ENCODE peak calls at places on chromosomes 1 and 21, in eight cellular contexts. One of them, this sample, is unnamed. For H3K4me1, the result is how much of the 10 kb centered on the place peaks cover.

GRCh38 chr1:167454929-167455785 is 63.2 kb downstream of the CD247 start:
- DNase-seq in SJCRH30: peak
- DNase-seq in left ventricle myocardium inferior: peak
- DNase-seq in lung: peak
- DNase-seq in GM23248: peak
- DNase-seq in A549: peak
- DNase-seq in pancreas: peak
- DNase-seq in upper lobe of right lung: peak
- DNase-seq in this sample: peak

GRCh38 chr1:241950390-241950789 is 7.2 kb upstream of the BECN2 start:
- DNase-seq in SJCRH30: peak
- DNase-seq in left ventricle myocardium inferior: no peak
- DNase-seq in lung: no peak
- DNase-seq in GM23248: peak
- DNase-seq in A549: no peak
- DNase-seq in pancreas: no peak
- DNase-seq in upper lobe of right lung: no peak
- DNase-seq in this sample: no peak

GRCh38 chr1:39204441-39205081 is at the start of gene MACF1:
- DNase-seq in SJCRH30: peak
- DNase-seq in left ventricle myocardium inferior: peak
- DNase-seq in lung: peak
- DNase-seq in GM23248: peak
- DNase-seq in A549: peak
- DNase-seq in pancreas: no peak
- DNase-seq in upper lobe of right lung: no peak
- DNase-seq in this sample: no peak

GRCh38 chr1:239930646-239931262 is 160.9 kb upstream of the FMN2 start:
- DNase-seq in SJCRH30: no peak
- DNase-seq in left ventricle myocardium inferior: no peak
- DNase-seq in lung: no peak
- DNase-seq in GM23248: no peak
- DNase-seq in A549: no peak
- DNase-seq in pancreas: no peak
- DNase-seq in upper lobe of right lung: no peak
- DNase-seq in this sample: no peak

GRCh38 chr1:206000641-206001339 is 2.4 kb downstream of the RAB7B start:
- DNase-seq in SJCRH30: no peak
- DNase-seq in left ventricle myocardium inferior: no peak
- DNase-seq in lung: no peak
- DNase-seq in GM23248: peak
- DNase-seq in A549: no peak
- DNase-seq in pancreas: no peak
- DNase-seq in upper lobe of right lung: no peak
- DNase-seq in this sample: no peak

GRCh38 chr1:227776277-227776676 is 39.2 kb upstream of the PRSS38 start:
- DNase-seq in SJCRH30: peak
- DNase-seq in left ventricle myocardium inferior: no peak
- DNase-seq in lung: no peak
- DNase-seq in GM23248: peak
- DNase-seq in A549: no peak
- DNase-seq in pancreas: no peak
- DNase-seq in upper lobe of right lung: peak
- DNase-seq in this sample: no peak

GRCh38 chr1:89260575-89261275 is 11.9 kb downstream of the GBP5 start:
- DNase-seq in SJCRH30: no peak
- DNase-seq in left ventricle myocardium inferior: no peak
- DNase-seq in lung: no peak
- DNase-seq in GM23248: peak
- DNase-seq in A549: no peak
- DNase-seq in pancreas: no peak
- DNase-seq in upper lobe of right lung: no peak
- DNase-seq in this sample: no peak

GRCh38 chr1:107450899-107451664 is 310.2 kb downstream of the NTNG1 start:
- DNase-seq in SJCRH30: no peak
- DNase-seq in left ventricle myocardium inferior: no peak
- DNase-seq in lung: no peak
- DNase-seq in GM23248: no peak
- DNase-seq in A549: no peak
- DNase-seq in pancreas: no peak
- DNase-seq in upper lobe of right lung: no peak
- DNase-seq in this sample: no peak

GRCh38 chr1:100928128-100928527 is 32.2 kb downstream of the SLC30A7 start:
- DNase-seq in SJCRH30: peak
- DNase-seq in left ventricle myocardium inferior: no peak
- DNase-seq in lung: no peak
- DNase-seq in GM23248: no peak
- DNase-seq in A549: no peak
- DNase-seq in pancreas: no peak
- DNase-seq in upper lobe of right lung: no peak
- DNase-seq in this sample: no peak

GRCh38 chr1:54047384-54048315 is 5.4 kb downstream of the TMEM59 start:
- DNase-seq in SJCRH30: no peak
- DNase-seq in left ventricle myocardium inferior: no peak
- DNase-seq in lung: no peak
- DNase-seq in GM23248: peak
- DNase-seq in A549: no peak
- DNase-seq in pancreas: no peak
- DNase-seq in upper lobe of right lung: no peak
- DNase-seq in this sample: no peak

GRCh38 chr1:37575692-37576091 is 19.0 kb downstream of the DNALI1 start:
- DNase-seq in SJCRH30: no peak
- DNase-seq in left ventricle myocardium inferior: no peak
- DNase-seq in lung: no peak
- DNase-seq in GM23248: peak
- DNase-seq in A549: no peak
- DNase-seq in pancreas: no peak
- DNase-seq in upper lobe of right lung: no peak
- DNase-seq in this sample: no peak

GRCh38 chr1:64480999-64481772 is 11.3 kb downstream of the CACHD1 start:
- DNase-seq in SJCRH30: peak
- DNase-seq in left ventricle myocardium inferior: no peak
- DNase-seq in lung: no peak
- DNase-seq in GM23248: no peak
- DNase-seq in A549: no peak
- DNase-seq in pancreas: no peak
- DNase-seq in upper lobe of right lung: no peak
- DNase-seq in this sample: no peak

GRCh38 chr21:26138615-26139257 is 31.8 kb downstream of the APP start:
- DNase-seq in SJCRH30: no peak
- DNase-seq in left ventricle myocardium inferior: no peak
- DNase-seq in lung: no peak
- DNase-seq in GM23248: no peak
- DNase-seq in A549: no peak
- DNase-seq in pancreas: no peak
- DNase-seq in upper lobe of right lung: no peak
- DNase-seq in this sample: no peak

GRCh38 chr1:152459596-152460528 is 45.8 kb upstream of the CRNN start:
- DNase-seq in SJCRH30: peak
- DNase-seq in left ventricle myocardium inferior: peak
- DNase-seq in lung: peak
- DNase-seq in GM23248: peak
- DNase-seq in A549: peak
- DNase-seq in pancreas: peak
- DNase-seq in upper lobe of right lung: peak
- DNase-seq in this sample: peak

GRCh38 chr1:175206687-175207086 is 14.1 kb upstream of the KIAA0040 start:
- DNase-seq in SJCRH30: no peak
- DNase-seq in left ventricle myocardium inferior: no peak
- DNase-seq in lung: no peak
- DNase-seq in GM23248: no peak
- DNase-seq in A549: no peak
- DNase-seq in pancreas: no peak
- DNase-seq in upper lobe of right lung: no peak
- DNase-seq in this sample: no peak

GRCh38 chr1:203720253-203720652 is 44.7 kb upstream of the LAX1 start:
- DNase-seq in SJCRH30: no peak
- DNase-seq in left ventricle myocardium inferior: no peak
- DNase-seq in lung: no peak
- DNase-seq in GM23248: no peak
- DNase-seq in A549: no peak
- DNase-seq in pancreas: no peak
- DNase-seq in upper lobe of right lung: no peak
- DNase-seq in this sample: no peak

GRCh38 chr1:23660671-23661070 is 30.9 kb upstream of the RPL11 start:
- DNase-seq in SJCRH30: no peak
- DNase-seq in left ventricle myocardium inferior: no peak
- DNase-seq in lung: no peak
- DNase-seq in GM23248: no peak
- DNase-seq in A549: no peak
- DNase-seq in pancreas: no peak
- DNase-seq in upper lobe of right lung: no peak
- DNase-seq in this sample: no peak

GRCh38 chr1:114671939-114672275 is 2.1 kb upstream of the DENND2C start:
- DNase-seq in SJCRH30: no peak
- DNase-seq in left ventricle myocardium inferior: no peak
- DNase-seq in lung: no peak
- DNase-seq in GM23248: no peak
- DNase-seq in A549: no peak
- DNase-seq in pancreas: no peak
- DNase-seq in upper lobe of right lung: no peak
- DNase-seq in this sample: no peak

GRCh38 chr1:95195046-95195445 is 39.0 kb upstream of the RWDD3 start:
- DNase-seq in SJCRH30: no peak
- DNase-seq in left ventricle myocardium inferior: no peak
- DNase-seq in lung: no peak
- DNase-seq in GM23248: no peak
- DNase-seq in A549: no peak
- DNase-seq in pancreas: no peak
- DNase-seq in upper lobe of right lung: no peak
- DNase-seq in this sample: no peak

GRCh38 chr1:95201905-95202304 is 32.1 kb upstream of the RWDD3 start:
- DNase-seq in SJCRH30: no peak
- DNase-seq in left ventricle myocardium inferior: no peak
- DNase-seq in lung: no peak
- DNase-seq in GM23248: no peak
- DNase-seq in A549: no peak
- DNase-seq in pancreas: no peak
- DNase-seq in upper lobe of right lung: no peak
- DNase-seq in this sample: no peak

GRCh38 chr1:95193591-95193990 is 40.4 kb upstream of the RWDD3 start:
- DNase-seq in SJCRH30: no peak
- DNase-seq in left ventricle myocardium inferior: no peak
- DNase-seq in lung: no peak
- DNase-seq in GM23248: no peak
- DNase-seq in A549: no peak
- DNase-seq in pancreas: no peak
- DNase-seq in upper lobe of right lung: no peak
- DNase-seq in this sample: no peak

GRCh38 chr1:95196017-95196416 is 38.0 kb upstream of the RWDD3 start:
- DNase-seq in SJCRH30: no peak
- DNase-seq in left ventricle myocardium inferior: no peak
- DNase-seq in lung: no peak
- DNase-seq in GM23248: no peak
- DNase-seq in A549: no peak
- DNase-seq in pancreas: no peak
- DNase-seq in upper lobe of right lung: no peak
- DNase-seq in this sample: no peak

DNA sequence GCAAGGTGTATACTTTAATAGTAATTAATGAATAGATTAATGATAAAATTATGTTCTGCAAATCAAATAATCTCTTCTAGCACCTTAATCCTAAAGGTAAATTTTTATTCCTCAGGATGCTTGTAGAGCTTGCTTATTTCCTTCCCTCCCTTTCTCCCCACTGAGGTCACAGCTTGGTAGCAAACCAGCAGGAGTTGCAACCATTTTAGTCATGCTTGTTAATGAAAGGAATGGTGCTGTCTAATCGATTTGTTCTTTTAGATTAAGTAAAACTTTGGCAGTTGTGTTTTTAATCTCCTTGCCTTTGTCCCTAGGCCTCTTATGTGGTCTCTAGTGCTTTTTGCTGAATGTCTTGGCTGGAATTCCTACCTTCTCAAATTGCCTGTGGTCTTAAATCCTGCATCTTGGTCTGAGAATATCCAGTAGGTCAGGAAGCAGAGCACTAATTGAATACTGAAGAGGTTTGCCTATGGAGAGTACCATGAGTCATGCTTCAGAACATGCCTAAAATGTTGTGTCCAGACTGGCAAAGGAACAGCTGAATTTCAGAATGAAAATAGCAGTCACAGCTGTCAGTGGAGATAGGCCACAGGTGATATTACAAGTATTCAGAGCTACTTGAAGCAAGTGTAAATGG is 36.3 kb upstream of the RWDD3 start:
- DNase-seq in SJCRH30: peak
- DNase-seq in left ventricle myocardium inferior: no peak
- DNase-seq in lung: no peak
- DNase-seq in GM23248: peak
- DNase-seq in A549: no peak
- DNase-seq in pancreas: no peak
- DNase-seq in upper lobe of right lung: no peak
- DNase-seq in this sample: no peak
- H3K4me3 ChIP-seq in SJCRH30: no peak
- H3K4me3 ChIP-seq in left ventricle myocardium inferior: peak
- H3K4me3 ChIP-seq in lung: no peak
- H3K4me3 ChIP-seq in GM23248: no peak
- H3K4me3 ChIP-seq in A549: no peak
- H3K4me3 ChIP-seq in pancreas: no peak
- H3K4me3 ChIP-seq in upper lobe of right lung: no peak
- H3K4me3 ChIP-seq in this sample: no peak

DNA sequence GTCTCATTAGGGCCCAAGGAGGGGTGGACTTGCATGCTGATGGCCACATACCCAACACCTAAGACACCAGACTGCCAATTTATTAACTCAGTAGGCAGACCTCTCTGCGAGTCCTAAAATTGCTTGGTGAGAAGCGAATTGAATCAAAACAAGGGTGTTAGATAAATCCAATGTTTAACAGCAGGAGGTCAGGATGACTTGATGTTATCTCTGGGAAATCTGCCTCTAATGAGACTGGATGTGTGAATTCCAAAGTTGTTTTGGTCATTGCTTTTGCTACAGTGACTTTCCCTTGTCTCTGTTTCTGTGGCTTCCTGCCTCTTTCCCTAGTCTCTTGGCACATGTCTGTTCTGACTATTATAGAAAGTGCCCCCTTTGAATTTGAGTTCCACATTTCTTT is 20.8 kb downstream of the MTR start:
- DNase-seq in SJCRH30: no peak
- DNase-seq in left ventricle myocardium inferior: no peak
- DNase-seq in lung: no peak
- DNase-seq in GM23248: no peak
- DNase-seq in A549: no peak
- DNase-seq in pancreas: no peak
- DNase-seq in upper lobe of right lung: no peak
- DNase-seq in this sample: no peak
- H3K4me1 ChIP-seq in SJCRH30: under half
- H3K4me1 ChIP-seq in left ventricle myocardium inferior: under half
- H3K4me1 ChIP-seq in lung: under half
- H3K4me1 ChIP-seq in GM23248: under half
- H3K4me1 ChIP-seq in A549: under half
- H3K4me1 ChIP-seq in pancreas: under half
- H3K4me1 ChIP-seq in upper lobe of right lung: under half
- H3K4me1 ChIP-seq in this sample: under half

GRCh38 chr1:26785611-26786436 is 1.9 kb upstream of the PIGV start:
- DNase-seq in SJCRH30: peak
- DNase-seq in left ventricle myocardium inferior: no peak
- DNase-seq in lung: no peak
- DNase-seq in GM23248: peak
- DNase-seq in A549: no peak
- DNase-seq in pancreas: no peak
- DNase-seq in upper lobe of right lung: no peak
- DNase-seq in this sample: no peak
- H3K4me3 ChIP-seq in SJCRH30: no peak
- H3K4me3 ChIP-seq in left ventricle myocardium inferior: peak
- H3K4me3 ChIP-seq in lung: no peak
- H3K4me3 ChIP-seq in GM23248: peak
- H3K4me3 ChIP-seq in A549: no peak
- H3K4me3 ChIP-seq in pancreas: no peak
- H3K4me3 ChIP-seq in upper lobe of right lung: peak
- H3K4me3 ChIP-seq in this sample: no peak

GRCh38 chr1:87897486-87897885 is 568.8 kb downstream of the LMO4 start:
- DNase-seq in SJCRH30: peak
- DNase-seq in left ventricle myocardium inferior: no peak
- DNase-seq in lung: no peak
- DNase-seq in GM23248: no peak
- DNase-seq in A549: no peak
- DNase-seq in pancreas: no peak
- DNase-seq in upper lobe of right lung: no peak
- DNase-seq in this sample: no peak
- H3K4me1 ChIP-seq in SJCRH30: under half
- H3K4me1 ChIP-seq in left ventricle myocardium inferior: under half
- H3K4me1 ChIP-seq in lung: under half
- H3K4me1 ChIP-seq in GM23248: under half
- H3K4me1 ChIP-seq in A549: under half
- H3K4me1 ChIP-seq in pancreas: under half
- H3K4me1 ChIP-seq in upper lobe of right lung: under half
- H3K4me1 ChIP-seq in this sample: under half

This sample was measured in BE2C.